ENCODE peak calls at places on chromosomes 12 and 14, in four cellular contexts. G is HepG2, A is GM12891, S is K562. J is an unnamed sample.

GRCh38 chr14:105092124-105092911 is 27.1 kb upstream of the GPR132 start:
- DNase-seq in G (no peak), A (no peak), S (no peak), J (no peak)

GRCh38 chr14:87066221-87066817 is 926.7 kb downstream of the GALC start:
- DNase-seq in G (peak; percentile 3), A (no peak), S (no peak), J (no peak)

GRCh38 chr14:78143489-78144145 is 26.6 kb upstream of the NRXN3 start:
- DNase-seq in G (no peak), A (no peak), S (peak; percentile 21), J (no peak)

GRCh38 chr14:69535230-69535848 is 39.3 kb downstream of the CCDC177 start:
- DNase-seq in G (peak; percentile 37), A (no peak), S (peak; percentile 25), J (no peak)

GRCh38 chr14:91371990-91372375 is 45.6 kb downstream of the CCDC88C start:
- DNase-seq in G (no peak), A (no peak), S (no peak), J (no peak)

GRCh38 chr14:23610090-23610814 is 25.9 kb upstream of the DHRS2 start:
- DNase-seq in G (peak; percentile 96), A (no peak), S (no peak), J (no peak)

GRCh38 chr14:99333841-99334240 is 61.8 kb upstream of the BCL11B start:
- DNase-seq in G (no peak), A (no peak), S (no peak), J (no peak)

GRCh38 chr12:103397536-103397935 is 98.2 kb downstream of the C12orf42 start:
- DNase-seq in G (no peak), A (no peak), S (no peak), J (no peak)

GRCh38 chr14:53963491-53964227 is 7.0 kb upstream of the BMP4 start:
- DNase-seq in G (no peak), A (no peak), S (no peak), J (no peak)

GRCh38 chr12:115341442-115341841 is 657.5 kb upstream of the TBX3 start:
- DNase-seq in G (no peak), A (no peak), S (no peak), J (no peak)

GRCh38 chr14:29278301-29278700 is 511.7 kb downstream of the FOXG1 start:
- DNase-seq in G (no peak), A (no peak), S (no peak), J (no peak)

GRCh38 chr12:119715268-119715620 is 47.3 kb downstream of the PRKAB1 start:
- DNase-seq in G (peak; percentile 6), A (no peak), S (no peak), J (no peak)

GRCh38 chr12:60333461-60333860 is 737.6 kb downstream of the SLC16A7 start:
- DNase-seq in G (no peak), A (no peak), S (no peak), J (no peak)

GRCh38 chr12:38905480-38906351 is at the start of gene CPNE8:
- DNase-seq in G (no peak), A (peak; percentile 36), S (peak; percentile 62), J (peak; percentile 48)

GRCh38 chr14:39434401-39434800 is 2.2 kb upstream of the FBXO33 start:
- DNase-seq in G (no peak), A (no peak), S (no peak), J (no peak)

GRCh38 chr14:39432179-39432618 is at the start of gene FBXO33:
- DNase-seq in G (peak; percentile 98), A (peak; percentile 88), S (peak; percentile 90), J (peak; percentile 84)

GRCh38 chr14:39432619-39433451 is 602 bp upstream of the FBXO33 start:
- DNase-seq in G (peak; percentile 96), A (peak; percentile 44), S (peak; percentile 67), J (peak; percentile 43)

GRCh38 chr14:39435241-39435640 is 3.0 kb upstream of the FBXO33 start:
- DNase-seq in G (no peak), A (no peak), S (no peak), J (no peak)

GRCh38 chr14:39433452-39433813 is 1.2 kb upstream of the FBXO33 start:
- DNase-seq in G (no peak), A (no peak), S (no peak), J (no peak)
- TF ChIP-seq POLR2A in G (no peak), A (no peak), S (no peak), J (no peak)

GRCh38 chr12:121801601-121802484 is 2.0 kb upstream of the SETD1B start:
- DNase-seq in G (no peak), A (no peak), S (no peak), J (no peak)
- TF ChIP-seq TAF1 in G (no peak), A (no peak), S (peak; percentile 41), J (no peak)

GRCh38 chr14:73027984-73028383 is 1.1 kb upstream of the ZFYVE1 start:
- DNase-seq in G (no peak), A (no peak), S (no peak), J (no peak)

GRCh38 chr14:73026243-73026844 is 562 bp downstream of the ZFYVE1 start:
- DNase-seq in G (no peak), A (no peak), S (no peak), J (peak; percentile 21)

GRCh38 chr14:73027546-73027945 is 640 bp upstream of the ZFYVE1 start:
- DNase-seq in G (no peak), A (no peak), S (no peak), J (no peak)

GRCh38 chr14:73025544-73025943 is 1.4 kb downstream of the ZFYVE1 start:
- DNase-seq in G (no peak), A (no peak), S (no peak), J (no peak)

DNA sequence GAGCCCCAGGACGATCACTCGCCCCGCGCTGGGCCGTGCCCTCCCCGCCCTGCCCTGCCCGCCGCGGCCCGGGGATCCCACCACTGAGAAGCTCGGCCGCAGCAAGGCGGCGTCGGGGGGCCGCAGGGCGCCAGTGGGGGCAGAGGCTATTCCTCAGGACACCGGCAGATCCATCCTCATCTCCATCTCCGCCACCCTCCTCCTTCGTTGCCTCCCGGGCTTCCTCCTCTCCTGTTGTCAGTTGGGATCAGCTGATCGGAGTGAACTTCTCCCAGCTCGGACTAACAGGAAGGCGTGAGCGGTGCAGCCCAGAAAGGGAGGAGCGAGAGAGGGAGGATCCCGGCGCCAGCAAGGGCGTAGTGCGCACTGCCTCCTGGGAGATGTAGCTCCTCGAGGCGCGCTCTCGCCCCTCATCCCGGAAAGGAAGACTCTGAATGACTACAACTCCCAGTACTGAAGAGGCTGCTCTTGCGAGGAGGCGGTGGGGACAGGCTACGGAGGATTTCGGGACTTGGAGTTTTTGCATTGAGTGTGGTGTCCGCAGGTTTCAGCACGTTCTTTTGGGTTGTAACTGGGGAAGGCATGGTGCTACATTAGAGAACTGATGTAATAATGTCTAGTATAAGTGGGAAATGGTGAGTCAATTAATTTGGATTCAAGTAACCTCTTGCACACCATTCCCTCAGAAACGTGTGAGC is at the start of gene ZFYVE1:
- DNase-seq in G (peak; percentile 96), A (peak; percentile 87), S (peak; percentile 90), J (peak; percentile 92)
- TF ChIP-seq POLR2A in G (peak; percentile 69), A (peak; percentile 53), S (peak; percentile 67), J (peak; percentile 71)

GRCh38 chr14:67411820-67412421 is at the start of gene PLEK2:
- DNase-seq in G (no peak), A (no peak), S (no peak), J (no peak)
- TF ChIP-seq TAF1 in G (no peak), A (no peak), S (no peak), J (no peak)